ENCODE peak calls at places on chromosomes 1 and 21, in four cellular contexts. V, M, P and A are unnamed samples.

GRCh38 chr1:36645911-36646310 is 163.2 kb upstream of the CSF3R start:
- DNase-seq in V (no peak), M (no peak), P (no peak), A (no peak)

GRCh38 chr21:35649186-35649585 is 411.1 kb downstream of the SETD4 start:
- DNase-seq in P (no peak), M (no peak), V (no peak), A (no peak)

GRCh38 chr21:29145354-29145782 is 14.9 kb downstream of the MAP3K7CL start:
- DNase-seq in M (peak; percentile 6), V (no peak), P (no peak), A (no peak)

GRCh38 chr1:1357871-1358432 is 403 bp downstream of the MXRA8 start:
- DNase-seq in M (no peak), P (no peak), V (no peak), A (no peak)

GRCh38 chr21:28899744-28900143 is 92.9 kb downstream of the LTN1 start:
- DNase-seq in V (no peak), M (no peak), P (no peak), A (no peak)

GRCh38 chr1:210978316-210978993 is 155.5 kb downstream of the KCNH1 start:
- DNase-seq in P (no peak), M (no peak), V (no peak), A (no peak)

GRCh38 chr1:221556435-221556834 is 185.5 kb downstream of the DUSP10 start:
- DNase-seq in V (no peak), M (no peak), P (no peak), A (no peak)

GRCh38 chr1:167548059-167548932 is 5.3 kb downstream of the CREG1 start:
- DNase-seq in V (peak; percentile 48), P (no peak), M (no peak), A (no peak)

GRCh38 chr1:163275222-163275621 is 46.5 kb upstream of the NUF2 start:
- DNase-seq in V (no peak), P (no peak), M (peak; percentile 7), A (no peak)

GRCh38 chr1:42420911-42421585 is 34.8 kb downstream of the ZMYND12 start:
- DNase-seq in M (no peak), V (no peak), P (no peak), A (peak; percentile 76)

DNA sequence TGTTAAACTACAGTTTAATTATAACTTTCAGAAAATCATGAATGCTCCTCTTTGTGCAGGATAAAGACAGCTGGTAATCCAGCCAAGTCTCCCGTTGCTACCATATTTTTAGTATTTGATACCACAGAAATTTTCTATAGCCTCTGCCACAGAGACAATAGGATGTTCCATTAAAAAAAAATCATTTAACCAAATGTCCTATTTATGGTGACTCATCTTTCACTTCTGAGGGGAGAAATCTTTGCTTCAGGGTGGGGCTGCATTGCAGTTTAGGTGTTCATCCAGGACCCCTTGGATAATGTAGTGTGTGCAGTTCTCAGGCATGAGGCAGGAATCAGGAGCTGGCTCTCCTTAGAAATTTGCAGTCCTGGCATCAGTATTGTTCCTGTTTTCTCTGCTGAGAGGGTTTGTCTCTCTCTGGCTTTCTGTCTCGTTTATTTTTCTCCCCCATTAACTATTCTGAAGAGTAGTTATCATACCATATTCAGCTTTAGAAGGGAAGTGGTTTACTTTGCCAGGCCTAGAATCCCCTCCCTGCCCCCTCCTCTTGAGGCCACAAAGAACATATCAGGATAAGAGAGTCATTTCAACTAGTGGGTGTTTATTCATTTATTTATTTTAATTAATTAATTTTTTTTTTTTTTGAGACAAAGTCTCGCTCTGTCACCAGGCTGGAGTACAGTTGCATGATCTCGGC is 3.1 kb downstream of the PRUNE1 start:
- DNase-seq in V (no peak), M (no peak), P (no peak), A (no peak)
- TF ChIP-seq NFIC in V (no peak), M (no peak), P (no peak), A (no peak)

GRCh38 chr21:45076245-45076661 is 1.9 kb downstream of the ADARB1 start:
- DNase-seq in M (peak; percentile 14), V (no peak), P (no peak), A (no peak)

GRCh38 chr21:45074818-45075605 is 632 bp downstream of the ADARB1 start:
- DNase-seq in M (no peak), V (peak; percentile 81), P (no peak), A (peak; percentile 82)

GRCh38 chr21:45074048-45074817 is at the start of gene ADARB1:
- DNase-seq in M (peak; percentile 32), V (peak; percentile 97), P (no peak), A (peak; percentile 98)

GRCh38 chr21:45073301-45074047 is 906 bp upstream of the ADARB1 start:
- DNase-seq in P (no peak), M (peak; percentile 31), V (peak; percentile 85), A (peak; percentile 83)

DNA sequence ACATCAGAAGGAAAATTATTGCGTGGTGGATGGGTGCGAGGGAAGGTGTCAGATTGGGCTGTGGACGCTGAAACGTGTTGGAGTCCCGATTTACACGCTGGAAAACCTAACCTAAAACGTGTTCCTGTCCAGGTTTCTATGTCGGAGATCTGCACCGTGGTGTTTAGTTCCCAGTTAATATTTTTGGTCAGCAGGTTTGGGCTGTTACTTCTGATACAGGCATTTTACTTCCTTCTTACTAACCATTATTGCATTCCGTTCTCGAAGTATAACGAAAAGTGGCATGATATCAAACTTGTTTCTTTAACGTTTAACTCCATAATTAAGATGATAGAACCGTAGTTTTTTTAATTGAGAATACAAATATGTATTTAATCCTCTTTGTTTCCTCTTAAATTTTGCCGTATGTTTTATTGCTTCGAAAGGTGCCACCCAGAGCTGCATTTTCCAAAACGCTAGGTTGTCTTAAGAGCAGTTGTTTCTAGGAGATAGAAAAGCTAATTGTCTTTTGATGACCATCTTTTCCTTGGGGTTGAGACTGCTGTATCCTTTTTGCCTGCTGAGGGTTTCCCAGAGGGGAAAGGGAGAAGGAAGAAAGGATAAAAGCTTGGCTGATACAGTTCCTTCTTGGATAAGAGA is 1.3 kb downstream of the ADARB1 start:
- DNase-seq in V (no peak), P (no peak), M (no peak), A (no peak)
- TF ChIP-seq CHD2 in V (no peak), P (no peak), M (no peak), A (no peak)

GRCh38 chr1:224751547-224752311 is 135.6 kb downstream of the CNIH3 start:
- DNase-seq in V (no peak), M (no peak), P (no peak), A (no peak)
- TF ChIP-seq EP300 in V (no peak), M (no peak), P (no peak), A (no peak)

GRCh38 chr1:15431571-15431948 is 6.7 kb upstream of the CTRC start:
- DNase-seq in V (no peak), P (no peak), M (no peak), A (peak; percentile 21)

GRCh38 chr1:15427280-15427666 is 11.0 kb upstream of the CTRC start:
- DNase-seq in V (no peak), P (no peak), M (no peak), A (no peak)

GRCh38 chr1:15430787-15431570 is 7.3 kb upstream of the CTRC start:
- DNase-seq in P (no peak), V (peak; percentile 85), M (no peak), A (peak; percentile 93)

GRCh38 chr1:15428815-15429435 is 9.3 kb upstream of the CTRC start:
- DNase-seq in P (no peak), V (no peak), M (no peak), A (peak; percentile 12)

DNA sequence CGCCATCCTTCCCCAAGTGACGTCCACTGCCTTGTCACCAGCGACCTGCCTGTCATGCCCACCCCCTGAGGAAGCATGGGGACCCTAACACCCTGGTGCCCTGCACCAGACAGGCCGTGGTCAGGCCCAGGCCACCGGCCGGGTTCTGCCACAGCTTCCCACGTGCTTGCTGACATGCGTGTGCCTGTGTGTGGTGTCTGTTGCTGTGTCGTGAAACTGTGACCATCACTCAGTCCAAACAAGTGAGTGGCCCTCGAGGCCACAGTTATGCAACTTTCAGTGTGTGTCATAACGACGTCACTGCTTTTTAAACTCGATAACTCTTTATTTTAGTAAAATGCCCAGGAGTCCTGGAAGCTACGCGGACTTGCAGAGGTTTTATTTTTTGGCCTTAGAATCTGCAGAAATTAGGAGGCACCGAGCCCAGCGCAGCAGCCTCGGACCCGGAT is 8.5 kb upstream of the CTRC start:
- DNase-seq in M (no peak), P (no peak), V (no peak), A (peak; percentile 23)
- TF ChIP-seq NFIC in M (no peak), P (no peak), V (no peak), A (no peak)

GRCh38 chr1:192866224-192866868 is 57.5 kb downstream of the RGS2 start:
- DNase-seq in V (no peak), P (no peak), M (no peak), A (no peak)

GRCh38 chr1:192867180-192867579 is 58.3 kb downstream of the RGS2 start:
- DNase-seq in P (no peak), M (no peak), V (no peak), A (no peak)

GRCh38 chr1:192872010-192872409 is 63.2 kb downstream of the RGS2 start:
- DNase-seq in P (no peak), V (no peak), M (no peak), A (no peak)

DNA sequence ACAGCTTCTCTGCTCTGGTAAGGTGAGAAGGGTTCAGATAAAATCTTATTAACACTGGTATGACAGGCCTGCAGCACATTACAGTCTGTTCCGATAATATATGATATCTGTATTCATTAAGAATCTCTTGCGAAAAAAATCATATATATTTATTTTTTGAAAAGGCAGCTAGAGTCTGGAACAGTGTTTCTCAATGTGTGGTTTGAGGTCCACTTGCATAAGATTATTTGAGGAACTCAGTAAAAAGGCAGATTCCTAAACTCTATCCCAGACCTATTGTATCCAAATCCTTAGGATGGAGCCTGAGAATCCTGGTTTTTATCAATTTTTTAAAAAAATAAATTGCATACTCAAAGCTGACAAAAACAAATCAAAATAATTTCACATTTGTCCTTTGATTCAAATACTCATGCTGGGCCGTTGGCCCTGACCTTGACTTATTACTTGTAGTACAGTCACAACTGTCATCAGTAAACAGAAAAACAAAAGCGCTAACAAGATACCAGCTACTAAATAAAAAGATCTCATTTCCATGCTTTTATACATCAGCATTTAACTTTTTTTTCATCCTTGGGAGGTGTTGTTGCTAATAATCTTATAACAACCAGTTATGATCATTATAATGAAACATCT is 60.6 kb downstream of the RGS2 start:
- DNase-seq in V (no peak), M (no peak), P (no peak), A (no peak)
- TF ChIP-seq CHD2 in V (no peak), M (no peak), P (no peak), A (no peak)

GRCh38 chr1:91830242-91831131 is 55.5 kb downstream of the TGFBR3 start:
- DNase-seq in M (peak; percentile 84), V (no peak), P (no peak), A (no peak)
- TF ChIP-seq EP300 in M (no peak), V (no peak), P (no peak), A (no peak)

GRCh38 chr1:67522793-67523192 is 92.6 kb upstream of the SERBP1 start:
- DNase-seq in M (no peak), V (no peak), P (no peak), A (no peak)

GRCh38 chr1:67524143-67525052 is 94.2 kb upstream of the SERBP1 start:
- DNase-seq in V (peak; percentile 26), P (no peak), M (no peak), A (no peak)

GRCh38 chr1:67525053-67525760 is 95.0 kb upstream of the SERBP1 start:
- DNase-seq in V (no peak), P (no peak), M (no peak), A (no peak)

GRCh38 chr1:67522001-67522441 is 91.8 kb upstream of the SERBP1 start:
- DNase-seq in P (no peak), M (no peak), V (no peak), A (no peak)
- TF ChIP-seq NFIC in P (no peak), M (no peak), V (no peak), A (no peak)

GRCh38 chr1:65911679-65912078 is 119.0 kb downstream of the PDE4B start:
- DNase-seq in V (no peak), P (no peak), M (no peak), A (no peak)
- TF ChIP-seq CHD2 in V (no peak), P (no peak), M (no peak), A (no peak)

GRCh38 chr21:38487906-38488639 is 10.2 kb downstream of the ERG start:
- DNase-seq in M (no peak), P (no peak), V (no peak), A (no peak)
- TF ChIP-seq EP300 in M (no peak), P (no peak), V (no peak), A (no peak)